ENCODE peak calls at places on chromosomes 3 and 15, in six cellular contexts. E is fibroblast of mammary gland, V is lung, A is mammary epithelial cell, O is Caki2, Y is HepG2. T is an unnamed sample.

GRCh38 chr3:177448987-177449975 is 252.0 kb upstream of the TBL1XR1 start:
- DNase-seq in E (peak; percentile 49), V (peak; percentile 58), A (peak; percentile 100), O (peak; percentile 70), Y (peak; percentile 58), T (peak; percentile 36)

GRCh38 chr15:79467865-79468586 is 35.9 kb downstream of the MINAR1 start:
- DNase-seq in E (peak; percentile 44), V (no peak), A (no peak), O (no peak), Y (no peak), T (no peak)

GRCh38 chr15:66284276-66284675 is 9.1 kb upstream of the DIS3L start:
- DNase-seq in E (no peak), V (no peak), A (no peak), O (no peak), Y (no peak), T (no peak)

GRCh38 chr3:196288141-196288460 is 575 bp upstream of the PCYT1A start:
- DNase-seq in E (peak; percentile 61), V (no peak), A (no peak), O (no peak), Y (no peak), T (no peak)

GRCh38 chr3:198080521-198081384 is 120.7 kb downstream of the LMLN start:
- DNase-seq in E (peak; percentile 51), V (peak; percentile 64), A (peak; percentile 70), O (peak; percentile 86), Y (peak; percentile 18), T (no peak)

GRCh38 chr15:77497108-77497737 is 76.5 kb downstream of the HMG20A start:
- DNase-seq in E (no peak), V (no peak), A (peak; percentile 46), O (no peak), Y (no peak), T (no peak)

GRCh38 chr3:154782151-154782550 is 298.0 kb upstream of the MME start:
- DNase-seq in E (no peak), V (no peak), A (no peak), O (no peak), Y (no peak), T (no peak)

GRCh38 chr3:35562141-35562540 is 77.2 kb upstream of the ARPP21 start:
- DNase-seq in E (no peak), V (no peak), A (no peak), O (no peak), Y (no peak), T (no peak)

GRCh38 chr3:45280971-45281370 is 54.9 kb upstream of the TMEM158 start:
- DNase-seq in E (no peak), V (no peak), A (no peak), O (no peak), Y (no peak), T (no peak)

GRCh38 chr3:114659109-114660081 is 365.6 kb downstream of the TIGIT start:
- DNase-seq in E (peak; percentile 52), V (peak; percentile 33), A (no peak), O (no peak), Y (peak; percentile 62), T (no peak)

GRCh38 chr15:57827021-57827420 is 120.5 kb downstream of the POLR2M start:
- DNase-seq in E (no peak), V (no peak), A (no peak), O (no peak), Y (no peak), T (peak; percentile 2)

GRCh38 chr3:86929046-86929445 is 61.9 kb downstream of the VGLL3 start:
- DNase-seq in E (peak; percentile 67), V (no peak), A (peak; percentile 47), O (no peak), Y (no peak), T (no peak)

GRCh38 chr3:143737065-143737464 is 111.2 kb downstream of the SLC9A9 start:
- DNase-seq in E (peak; percentile 29), V (no peak), A (peak; percentile 52), O (no peak), Y (no peak), T (no peak)

T was measured in GM12878.